ENCODE peak calls at places on chromosomes 13 and 19, in six cellular contexts. One of them, this sample, is unnamed.

GRCh38 chr13:22758245-22758644 is 422.5 kb upstream of the SGCG start:
- DNase-seq in HFF-Myc: no peak
- DNase-seq in ureter: no peak
- DNase-seq in Calu3: no peak
- DNase-seq in NCI-H510A treated with DMSO at 0.1 percent for 48 hours: no peak
- DNase-seq in AG10803: no peak
- DNase-seq in this sample: no peak

GRCh38 chr19:55467236-55468053 is 2.9 kb upstream of the C19orf85 start:
- DNase-seq in NCI-H510A treated with DMSO at 0.1 percent for 48 hours: peak
- DNase-seq in AG10803: peak
- DNase-seq in HFF-Myc: no peak
- DNase-seq in Calu3: peak
- DNase-seq in ureter: no peak
- DNase-seq in this sample: peak

GRCh38 chr19:5762608-5763217 is 21.8 kb downstream of the PRR22 start:
- DNase-seq in Calu3: no peak
- DNase-seq in ureter: no peak
- DNase-seq in NCI-H510A treated with DMSO at 0.1 percent for 48 hours: no peak
- DNase-seq in HFF-Myc: no peak
- DNase-seq in AG10803: no peak
- DNase-seq in this sample: no peak

GRCh38 chr19:33248553-33248953 is 22.9 kb upstream of the SLC7A10 start:
- DNase-seq in Calu3: no peak
- DNase-seq in AG10803: no peak
- DNase-seq in ureter: no peak
- DNase-seq in HFF-Myc: no peak
- DNase-seq in NCI-H510A treated with DMSO at 0.1 percent for 48 hours: no peak
- DNase-seq in this sample: no peak

GRCh38 chr13:98919566-98919965 is 58.3 kb downstream of the DOCK9 start:
- DNase-seq in NCI-H510A treated with DMSO at 0.1 percent for 48 hours: no peak
- DNase-seq in Calu3: no peak
- DNase-seq in ureter: no peak
- DNase-seq in HFF-Myc: no peak
- DNase-seq in AG10803: no peak
- DNase-seq in this sample: no peak

GRCh38 chr19:49637865-49638350 is 2.0 kb downstream of the RRAS start:
- DNase-seq in HFF-Myc: peak
- DNase-seq in ureter: peak
- DNase-seq in AG10803: peak
- DNase-seq in NCI-H510A treated with DMSO at 0.1 percent for 48 hours: peak
- DNase-seq in Calu3: peak
- DNase-seq in this sample: peak

GRCh38 chr19:53892981-53893325 is 11.0 kb downstream of the PRKCG start:
- DNase-seq in NCI-H510A treated with DMSO at 0.1 percent for 48 hours: no peak
- DNase-seq in HFF-Myc: no peak
- DNase-seq in Calu3: no peak
- DNase-seq in AG10803: no peak
- DNase-seq in ureter: no peak
- DNase-seq in this sample: no peak

GRCh38 chr19:17138937-17139598 is 63.5 kb downstream of the MYO9B start:
- DNase-seq in Calu3: no peak
- DNase-seq in HFF-Myc: no peak
- DNase-seq in ureter: no peak
- DNase-seq in NCI-H510A treated with DMSO at 0.1 percent for 48 hours: no peak
- DNase-seq in AG10803: no peak
- DNase-seq in this sample: no peak

GRCh38 chr13:97344250-97345175 is 89.5 kb upstream of the RAP2A start:
- DNase-seq in Calu3: peak
- DNase-seq in NCI-H510A treated with DMSO at 0.1 percent for 48 hours: peak
- DNase-seq in AG10803: peak
- DNase-seq in ureter: no peak
- DNase-seq in HFF-Myc: no peak
- DNase-seq in this sample: peak

GRCh38 chr19:2428027-2428690 is 773 bp upstream of the TIMM13 start:
- DNase-seq in Calu3: no peak
- DNase-seq in NCI-H510A treated with DMSO at 0.1 percent for 48 hours: no peak
- DNase-seq in AG10803: peak
- DNase-seq in HFF-Myc: no peak
- DNase-seq in ureter: no peak
- DNase-seq in this sample: peak

GRCh38 chr19:18254546-18255500 is 19.4 kb downstream of the IQCN start:
- DNase-seq in ureter: no peak
- DNase-seq in NCI-H510A treated with DMSO at 0.1 percent for 48 hours: peak
- DNase-seq in HFF-Myc: no peak
- DNase-seq in Calu3: peak
- DNase-seq in AG10803: no peak
- DNase-seq in this sample: no peak

GRCh38 chr19:17292301-17293074 is 10.7 kb downstream of the ABHD8 start:
- DNase-seq in AG10803: peak
- DNase-seq in Calu3: peak
- DNase-seq in HFF-Myc: peak
- DNase-seq in NCI-H510A treated with DMSO at 0.1 percent for 48 hours: peak
- DNase-seq in ureter: peak
- DNase-seq in this sample: peak

GRCh38 chr13:70874646-70875045 is 766.4 kb upstream of the KLHL1 start:
- DNase-seq in ureter: no peak
- DNase-seq in HFF-Myc: no peak
- DNase-seq in NCI-H510A treated with DMSO at 0.1 percent for 48 hours: no peak
- DNase-seq in Calu3: no peak
- DNase-seq in AG10803: no peak
- DNase-seq in this sample: no peak

GRCh38 chr13:43003010-43003409 is 11.0 kb upstream of the EPSTI1 start:
- DNase-seq in Calu3: no peak
- DNase-seq in ureter: no peak
- DNase-seq in HFF-Myc: no peak
- DNase-seq in NCI-H510A treated with DMSO at 0.1 percent for 48 hours: no peak
- DNase-seq in AG10803: no peak
- DNase-seq in this sample: no peak

GRCh38 chr13:43514326-43514725 is 272.4 kb downstream of the ENOX1 start:
- DNase-seq in NCI-H510A treated with DMSO at 0.1 percent for 48 hours: no peak
- DNase-seq in Calu3: no peak
- DNase-seq in ureter: no peak
- DNase-seq in AG10803: no peak
- DNase-seq in HFF-Myc: no peak
- DNase-seq in this sample: no peak

GRCh38 chr13:44756411-44756810 is 180.3 kb upstream of the TSC22D1 start:
- DNase-seq in ureter: no peak
- DNase-seq in Calu3: no peak
- DNase-seq in HFF-Myc: no peak
- DNase-seq in NCI-H510A treated with DMSO at 0.1 percent for 48 hours: no peak
- DNase-seq in AG10803: no peak
- DNase-seq in this sample: no peak

GRCh38 chr19:38583985-38584305 is 33.8 kb downstream of the MAP4K1 start:
- DNase-seq in HFF-Myc: no peak
- DNase-seq in ureter: no peak
- DNase-seq in AG10803: no peak
- DNase-seq in Calu3: no peak
- DNase-seq in NCI-H510A treated with DMSO at 0.1 percent for 48 hours: no peak
- DNase-seq in this sample: no peak

GRCh38 chr13:35600137-35600536 is 123.6 kb upstream of the MAB21L1 start:
- DNase-seq in AG10803: peak
- DNase-seq in NCI-H510A treated with DMSO at 0.1 percent for 48 hours: no peak
- DNase-seq in ureter: no peak
- DNase-seq in Calu3: no peak
- DNase-seq in HFF-Myc: no peak
- DNase-seq in this sample: no peak

GRCh38 chr13:27088619-27089018 is 83.0 kb downstream of the USP12 start:
- DNase-seq in ureter: no peak
- DNase-seq in NCI-H510A treated with DMSO at 0.1 percent for 48 hours: no peak
- DNase-seq in AG10803: no peak
- DNase-seq in Calu3: no peak
- DNase-seq in HFF-Myc: no peak
- DNase-seq in this sample: no peak

GRCh38 chr19:37977992-37978391 is 71.0 kb downstream of the SIPA1L3 start:
- DNase-seq in Calu3: no peak
- DNase-seq in HFF-Myc: no peak
- DNase-seq in ureter: no peak
- DNase-seq in AG10803: peak
- DNase-seq in NCI-H510A treated with DMSO at 0.1 percent for 48 hours: no peak
- DNase-seq in this sample: no peak

GRCh38 chr19:5877869-5878268 is 7.5 kb upstream of the FUT5 start:
- DNase-seq in ureter: no peak
- DNase-seq in AG10803: no peak
- DNase-seq in NCI-H510A treated with DMSO at 0.1 percent for 48 hours: no peak
- DNase-seq in Calu3: no peak
- DNase-seq in HFF-Myc: no peak
- DNase-seq in this sample: no peak

GRCh38 chr19:16896098-16896912 is 7.5 kb downstream of the F2RL3 start:
- DNase-seq in AG10803: no peak
- DNase-seq in NCI-H510A treated with DMSO at 0.1 percent for 48 hours: no peak
- DNase-seq in ureter: no peak
- DNase-seq in HFF-Myc: no peak
- DNase-seq in Calu3: no peak
- DNase-seq in this sample: no peak

GRCh38 chr13:87677334-87678234 is 6.4 kb downstream of the SLITRK5 start:
- DNase-seq in HFF-Myc: no peak
- DNase-seq in AG10803: no peak
- DNase-seq in Calu3: no peak
- DNase-seq in ureter: no peak
- DNase-seq in NCI-H510A treated with DMSO at 0.1 percent for 48 hours: peak
- DNase-seq in this sample: no peak

GRCh38 chr19:29596080-29596479 is 10.0 kb upstream of the POP4 start:
- DNase-seq in AG10803: no peak
- DNase-seq in Calu3: no peak
- DNase-seq in NCI-H510A treated with DMSO at 0.1 percent for 48 hours: no peak
- DNase-seq in HFF-Myc: no peak
- DNase-seq in ureter: no peak
- DNase-seq in this sample: no peak

GRCh38 chr19:52343548-52343947 is 7.5 kb downstream of the ZNF610 start:
- DNase-seq in NCI-H510A treated with DMSO at 0.1 percent for 48 hours: no peak
- DNase-seq in AG10803: peak
- DNase-seq in ureter: peak
- DNase-seq in HFF-Myc: no peak
- DNase-seq in Calu3: no peak
- DNase-seq in this sample: no peak